ENCODE peak calls at places on chromosomes 16 and 17, in seven cellular contexts. One of them, this sample, is unnamed.

GRCh38 chr17:76182016-76182764 is 41.1 kb upstream of the FOXJ1 start:
- DNase-seq in H1: peak; percentile 82
- DNase-seq in GM23338: peak; percentile 93
- DNase-seq in transverse colon: peak; percentile 93
- DNase-seq in esophagus muscularis mucosa: peak; percentile 98
- DNase-seq in body of pancreas: peak; percentile 91
- DNase-seq in HFF-Myc: peak; percentile 95
- DNase-seq in this sample: peak; percentile 86

GRCh38 chr17:44555056-44555455 is 2.2 kb upstream of the FZD2 start:
- DNase-seq in H1: no peak
- DNase-seq in GM23338: peak; percentile 68
- DNase-seq in transverse colon: no peak
- DNase-seq in esophagus muscularis mucosa: no peak
- DNase-seq in body of pancreas: no peak
- DNase-seq in HFF-Myc: no peak
- DNase-seq in this sample: no peak

GRCh38 chr16:27363797-27364196 is 38.2 kb upstream of the IL21R start:
- DNase-seq in H1: no peak
- DNase-seq in GM23338: no peak
- DNase-seq in transverse colon: peak; percentile 91
- DNase-seq in esophagus muscularis mucosa: no peak
- DNase-seq in body of pancreas: peak; percentile 64
- DNase-seq in HFF-Myc: no peak
- DNase-seq in this sample: no peak

GRCh38 chr16:89924925-89925307 is 1.8 kb downstream of the TUBB3 start:
- DNase-seq in H1: no peak
- DNase-seq in GM23338: peak; percentile 37
- DNase-seq in transverse colon: no peak
- DNase-seq in esophagus muscularis mucosa: no peak
- DNase-seq in body of pancreas: no peak
- DNase-seq in HFF-Myc: no peak
- DNase-seq in this sample: no peak

GRCh38 chr16:30694926-30695678 is 3.9 kb upstream of the SRCAP start:
- DNase-seq in H1: no peak
- DNase-seq in GM23338: no peak
- DNase-seq in transverse colon: no peak
- DNase-seq in esophagus muscularis mucosa: no peak
- DNase-seq in body of pancreas: no peak
- DNase-seq in HFF-Myc: no peak
- DNase-seq in this sample: no peak

GRCh38 chr16:684067-684794 is at the start of gene JMJD8:
- DNase-seq in H1: peak; percentile 81
- DNase-seq in GM23338: peak; percentile 97
- DNase-seq in transverse colon: peak; percentile 98
- DNase-seq in esophagus muscularis mucosa: peak; percentile 97
- DNase-seq in body of pancreas: peak; percentile 97
- DNase-seq in HFF-Myc: peak; percentile 75
- DNase-seq in this sample: peak; percentile 95

GRCh38 chr17:45050680-45051059 is 762 bp downstream of the DCAKD start:
- DNase-seq in H1: no peak
- DNase-seq in GM23338: peak; percentile 30
- DNase-seq in transverse colon: peak; percentile 33
- DNase-seq in esophagus muscularis mucosa: no peak
- DNase-seq in body of pancreas: no peak
- DNase-seq in HFF-Myc: no peak
- DNase-seq in this sample: peak; percentile 42

GRCh38 chr16:4346205-4346781 is 4.8 kb downstream of the PAM16 start:
- DNase-seq in H1: no peak
- DNase-seq in GM23338: no peak
- DNase-seq in transverse colon: no peak
- DNase-seq in esophagus muscularis mucosa: no peak
- DNase-seq in body of pancreas: no peak
- DNase-seq in HFF-Myc: no peak
- DNase-seq in this sample: no peak

GRCh38 chr17:78510141-78510935 is 66.9 kb downstream of the DNAH17 start:
- DNase-seq in H1: no peak
- DNase-seq in GM23338: no peak
- DNase-seq in transverse colon: no peak
- DNase-seq in esophagus muscularis mucosa: no peak
- DNase-seq in body of pancreas: no peak
- DNase-seq in HFF-Myc: no peak
- DNase-seq in this sample: no peak

GRCh38 chr16:68658258-68658973 is 13.3 kb downstream of the CDH3 start:
- DNase-seq in H1: no peak
- DNase-seq in GM23338: no peak
- DNase-seq in transverse colon: no peak
- DNase-seq in esophagus muscularis mucosa: no peak
- DNase-seq in body of pancreas: no peak
- DNase-seq in HFF-Myc: peak; percentile 95
- DNase-seq in this sample: peak; percentile 64

GRCh38 chr16:29972992-29973383 is 680 bp upstream of the TAOK2 start:
- DNase-seq in H1: no peak
- DNase-seq in GM23338: no peak
- DNase-seq in transverse colon: no peak
- DNase-seq in esophagus muscularis mucosa: no peak
- DNase-seq in body of pancreas: no peak
- DNase-seq in HFF-Myc: no peak
- DNase-seq in this sample: no peak

GRCh38 chr17:81553616-81554181 is 1.5 kb upstream of the FAAP100 start:
- DNase-seq in H1: no peak
- DNase-seq in GM23338: no peak
- DNase-seq in transverse colon: peak; percentile 33
- DNase-seq in esophagus muscularis mucosa: no peak
- DNase-seq in body of pancreas: peak; percentile 44
- DNase-seq in HFF-Myc: peak; percentile 89
- DNase-seq in this sample: peak; percentile 94

GRCh38 chr16:69396187-69397061 is 10.6 kb upstream of the TERF2 start:
- DNase-seq in H1: no peak
- DNase-seq in GM23338: peak; percentile 93
- DNase-seq in transverse colon: peak; percentile 83
- DNase-seq in esophagus muscularis mucosa: no peak
- DNase-seq in body of pancreas: peak; percentile 86
- DNase-seq in HFF-Myc: peak; percentile 90
- DNase-seq in this sample: peak; percentile 92

GRCh38 chr16:86379505-86379846 is 130.9 kb upstream of the FOXF1 start:
- DNase-seq in H1: no peak
- DNase-seq in GM23338: no peak
- DNase-seq in transverse colon: no peak
- DNase-seq in esophagus muscularis mucosa: no peak
- DNase-seq in body of pancreas: no peak
- DNase-seq in HFF-Myc: no peak
- DNase-seq in this sample: peak; percentile 49

GRCh38 chr17:10769840-10770239 is 34.1 kb downstream of the TMEM238L start:
- DNase-seq in H1: no peak
- DNase-seq in GM23338: no peak
- DNase-seq in transverse colon: no peak
- DNase-seq in esophagus muscularis mucosa: no peak
- DNase-seq in body of pancreas: no peak
- DNase-seq in HFF-Myc: no peak
- DNase-seq in this sample: no peak

GRCh38 chr17:36935681-36936454 is 1.4 kb upstream of the LHX1 start:
- DNase-seq in H1: no peak
- DNase-seq in GM23338: peak; percentile 84
- DNase-seq in transverse colon: no peak
- DNase-seq in esophagus muscularis mucosa: no peak
- DNase-seq in body of pancreas: no peak
- DNase-seq in HFF-Myc: no peak
- DNase-seq in this sample: no peak

GRCh38 chr17:78268960-78269892 is 37.8 kb downstream of the TMEM235 start:
- DNase-seq in H1: no peak
- DNase-seq in GM23338: peak; percentile 79
- DNase-seq in transverse colon: no peak
- DNase-seq in esophagus muscularis mucosa: no peak
- DNase-seq in body of pancreas: no peak
- DNase-seq in HFF-Myc: no peak
- DNase-seq in this sample: peak; percentile 61

GRCh38 chr16:51151435-51151950 is 423 bp upstream of the SALL1 start:
- DNase-seq in H1: no peak
- DNase-seq in GM23338: peak; percentile 92
- DNase-seq in transverse colon: peak; percentile 23
- DNase-seq in esophagus muscularis mucosa: no peak
- DNase-seq in body of pancreas: peak; percentile 51
- DNase-seq in HFF-Myc: peak; percentile 63
- DNase-seq in this sample: peak; percentile 93

GRCh38 chr16:88803264-88803987 is at the start of gene CDT1:
- DNase-seq in H1: no peak
- DNase-seq in GM23338: peak; percentile 78
- DNase-seq in transverse colon: peak; percentile 85
- DNase-seq in esophagus muscularis mucosa: no peak
- DNase-seq in body of pancreas: peak; percentile 82
- DNase-seq in HFF-Myc: no peak
- DNase-seq in this sample: peak; percentile 67

GRCh38 chr16:88487920-88488842 is 35.1 kb downstream of the ZFPM1 start:
- DNase-seq in H1: no peak
- DNase-seq in GM23338: no peak
- DNase-seq in transverse colon: peak; percentile 92
- DNase-seq in esophagus muscularis mucosa: no peak
- DNase-seq in body of pancreas: peak; percentile 97
- DNase-seq in HFF-Myc: no peak
- DNase-seq in this sample: no peak

GRCh38 chr17:49494937-49495841 is at the start of gene NGFR:
- DNase-seq in H1: no peak
- DNase-seq in GM23338: peak; percentile 76
- DNase-seq in transverse colon: peak; percentile 33
- DNase-seq in esophagus muscularis mucosa: no peak
- DNase-seq in body of pancreas: no peak
- DNase-seq in HFF-Myc: no peak
- DNase-seq in this sample: no peak

DNA sequence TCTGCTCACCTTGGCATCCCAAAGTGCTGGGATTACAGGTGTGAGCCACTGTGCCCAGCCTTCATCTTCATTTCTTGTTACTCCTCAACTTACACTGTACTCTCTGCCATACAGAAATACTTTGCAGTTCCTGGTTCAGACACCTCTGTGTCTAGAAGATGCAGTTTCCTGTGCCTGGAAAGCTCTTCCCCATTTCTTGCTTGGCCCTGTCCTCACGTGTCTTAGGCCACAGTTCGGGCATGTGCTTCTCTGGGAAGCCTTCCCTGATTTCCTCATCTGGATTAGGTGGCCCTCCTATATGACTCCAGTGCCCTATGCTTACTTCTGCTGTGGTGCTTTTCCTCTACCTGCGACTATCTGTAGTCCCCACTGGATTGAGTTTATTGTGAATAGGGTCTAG is 26.5 kb upstream of the CDR2 start:
- DNase-seq in H1: no peak
- DNase-seq in GM23338: no peak
- DNase-seq in transverse colon: no peak
- DNase-seq in esophagus muscularis mucosa: no peak
- DNase-seq in body of pancreas: no peak
- DNase-seq in HFF-Myc: no peak
- DNase-seq in this sample: no peak
- TF ChIP-seq CTCF in H1: no peak
- TF ChIP-seq CTCF in GM23338: no peak
- TF ChIP-seq CTCF in transverse colon: no peak
- TF ChIP-seq CTCF in esophagus muscularis mucosa: no peak
- TF ChIP-seq CTCF in body of pancreas: no peak
- TF ChIP-seq CTCF in HFF-Myc: no peak
- TF ChIP-seq CTCF in this sample: no peak

GRCh38 chr17:7612294-7612640 is 2.4 kb downstream of the FXR2 start:
- DNase-seq in H1: no peak
- DNase-seq in GM23338: no peak
- DNase-seq in transverse colon: no peak
- DNase-seq in esophagus muscularis mucosa: no peak
- DNase-seq in body of pancreas: no peak
- DNase-seq in HFF-Myc: no peak
- DNase-seq in this sample: no peak

GRCh38 chr17:7611635-7612293 is 2.9 kb downstream of the FXR2 start:
- DNase-seq in H1: no peak
- DNase-seq in GM23338: no peak
- DNase-seq in transverse colon: no peak
- DNase-seq in esophagus muscularis mucosa: no peak
- DNase-seq in body of pancreas: no peak
- DNase-seq in HFF-Myc: no peak
- DNase-seq in this sample: no peak

GRCh38 chr17:7614422-7615264 is at the start of gene FXR2:
- DNase-seq in H1: peak; percentile 100
- DNase-seq in GM23338: peak; percentile 100
- DNase-seq in transverse colon: peak; percentile 100
- DNase-seq in esophagus muscularis mucosa: peak; percentile 100
- DNase-seq in body of pancreas: peak; percentile 100
- DNase-seq in HFF-Myc: peak; percentile 99
- DNase-seq in this sample: peak; percentile 100

GRCh38 chr17:7615265-7615747 is 609 bp upstream of the FXR2 start:
- DNase-seq in H1: no peak
- DNase-seq in GM23338: no peak
- DNase-seq in transverse colon: no peak
- DNase-seq in esophagus muscularis mucosa: no peak
- DNase-seq in body of pancreas: no peak
- DNase-seq in HFF-Myc: no peak
- DNase-seq in this sample: no peak

GRCh38 chr17:7613769-7614421 is 802 bp downstream of the FXR2 start:
- DNase-seq in H1: no peak
- DNase-seq in GM23338: peak; percentile 17
- DNase-seq in transverse colon: no peak
- DNase-seq in esophagus muscularis mucosa: no peak
- DNase-seq in body of pancreas: no peak
- DNase-seq in HFF-Myc: no peak
- DNase-seq in this sample: peak; percentile 27
- H3K4me3 ChIP-seq in H1: peak overlapping the region; percentile 87
- H3K4me3 ChIP-seq in GM23338: peak overlapping the region; percentile 90
- H3K4me3 ChIP-seq in transverse colon: peak overlapping the region; percentile 68
- H3K4me3 ChIP-seq in esophagus muscularis mucosa: peak overlapping the region; percentile 90
- H3K4me3 ChIP-seq in body of pancreas: peak overlapping the region; percentile 13
- H3K4me3 ChIP-seq in HFF-Myc: peak overlapping the region; percentile 88
- H3K4me3 ChIP-seq in this sample: peak overlapping the region; percentile 89

GRCh38 chr17:17848311-17848710 is 11.5 kb upstream of the SREBF1 start:
- DNase-seq in H1: no peak
- DNase-seq in GM23338: no peak
- DNase-seq in transverse colon: no peak
- DNase-seq in esophagus muscularis mucosa: no peak
- DNase-seq in body of pancreas: no peak
- DNase-seq in HFF-Myc: no peak
- DNase-seq in this sample: no peak

GRCh38 chr17:17851603-17852002 is 14.8 kb upstream of the SREBF1 start:
- DNase-seq in H1: no peak
- DNase-seq in GM23338: no peak
- DNase-seq in transverse colon: no peak
- DNase-seq in esophagus muscularis mucosa: no peak
- DNase-seq in body of pancreas: no peak
- DNase-seq in HFF-Myc: no peak
- DNase-seq in this sample: no peak

GRCh38 chr17:17851101-17851500 is 14.3 kb upstream of the SREBF1 start:
- DNase-seq in H1: no peak
- DNase-seq in GM23338: no peak
- DNase-seq in transverse colon: no peak
- DNase-seq in esophagus muscularis mucosa: no peak
- DNase-seq in body of pancreas: no peak
- DNase-seq in HFF-Myc: no peak
- DNase-seq in this sample: no peak

GRCh38 chr17:17849147-17849820 is 12.5 kb upstream of the SREBF1 start:
- DNase-seq in H1: no peak
- DNase-seq in GM23338: no peak
- DNase-seq in transverse colon: peak; percentile 67
- DNase-seq in esophagus muscularis mucosa: no peak
- DNase-seq in body of pancreas: no peak
- DNase-seq in HFF-Myc: no peak
- DNase-seq in this sample: peak; percentile 52

GRCh38 chr17:17849863-17850373 is 13.1 kb upstream of the SREBF1 start:
- DNase-seq in H1: no peak
- DNase-seq in GM23338: peak; percentile 63
- DNase-seq in transverse colon: peak; percentile 55
- DNase-seq in esophagus muscularis mucosa: no peak
- DNase-seq in body of pancreas: no peak
- DNase-seq in HFF-Myc: no peak
- DNase-seq in this sample: peak; percentile 83
- TF ChIP-seq CTCF in H1: no peak
- TF ChIP-seq CTCF in GM23338: no peak
- TF ChIP-seq CTCF in transverse colon: peak; percentile 23
- TF ChIP-seq CTCF in esophagus muscularis mucosa: no peak
- TF ChIP-seq CTCF in body of pancreas: no peak
- TF ChIP-seq CTCF in HFF-Myc: peak; percentile 33
- TF ChIP-seq CTCF in this sample: no peak

GRCh38 chr17:39737331-39737760 is 392 bp upstream of the GRB7 start:
- DNase-seq in H1: no peak
- DNase-seq in GM23338: no peak
- DNase-seq in transverse colon: no peak
- DNase-seq in esophagus muscularis mucosa: no peak
- DNase-seq in body of pancreas: peak; percentile 62
- DNase-seq in HFF-Myc: no peak
- DNase-seq in this sample: no peak
- H3K4me3 ChIP-seq in H1: peak overlapping the region; percentile 54
- H3K4me3 ChIP-seq in GM23338: peak overlapping the region; percentile 98
- H3K4me3 ChIP-seq in transverse colon: peak overlapping the region; percentile 63
- H3K4me3 ChIP-seq in esophagus muscularis mucosa: no peak overlapping the region
- H3K4me3 ChIP-seq in body of pancreas: no peak overlapping the region
- H3K4me3 ChIP-seq in HFF-Myc: no peak overlapping the region
- H3K4me3 ChIP-seq in this sample: no peak overlapping the region